ENCODE peak calls at places on chromosomes 6 and 20, in ten cellular contexts. O is GM20000; G is ovary; D is BE2C; H is astrocyte of the spinal cord; M is nephron progenitor cell; R is CD8-positive, alpha-beta T cell; U is foreskin fibroblast; E is mesothelial cell of epicardium; K is psoas muscle. I is an unnamed sample.

GRCh38 chr20:46226602-46227001 is 81.7 kb downstream of the CDH22 start:
- DNase-seq in O (no peak), G (no peak), D (no peak), H (peak; percentile 4), M (no peak), R (no peak), U (peak; percentile 57), E (no peak), K (peak; percentile 26), I (no peak)

GRCh38 chr6:42532038-42532669 is 31.7 kb upstream of the UBR2 start:
- DNase-seq in O (peak; percentile 47), G (no peak), D (peak; percentile 40), H (peak; percentile 66), M (peak; percentile 27), R (peak; percentile 15), U (peak; percentile 75), E (no peak), K (no peak), I (no peak)

GRCh38 chr6:30163090-30163917 is at the start of gene TRIM15:
- DNase-seq in O (no peak), G (no peak), D (no peak), H (no peak), M (no peak), R (peak; percentile 15), U (no peak), E (no peak), K (no peak), I (no peak)

GRCh38 chr20:47576516-47577033 is 74.9 kb downstream of the NCOA3 start:
- DNase-seq in O (peak; percentile 69), G (peak; percentile 61), D (peak; percentile 78), H (peak; percentile 90), M (peak; percentile 53), R (no peak), U (peak; percentile 92), E (peak; percentile 27), K (peak; percentile 70), I (no peak)

GRCh38 chr6:16338577-16339262 is 100.3 kb downstream of the GMPR start:
- DNase-seq in O (no peak), G (peak; percentile 87), D (peak; percentile 76), H (peak; percentile 98), M (peak; percentile 32), R (no peak), U (peak; percentile 100), E (no peak), K (peak; percentile 78), I (no peak)

GRCh38 chr6:27684264-27685211 is 211.6 kb upstream of the ZNF184 start:
- DNase-seq in O (peak; percentile 43), G (peak; percentile 72), D (peak; percentile 80), H (peak; percentile 82), M (peak; percentile 70), R (peak; percentile 51), U (peak; percentile 81), E (no peak), K (no peak), I (peak; percentile 33)

GRCh38 chr6:7587631-7588100 is 2.3 kb upstream of the SNRNP48 start:
- DNase-seq in O (no peak), G (no peak), D (no peak), H (peak; percentile 37), M (no peak), R (no peak), U (peak; percentile 52), E (no peak), K (no peak), I (no peak)

GRCh38 chr6:105459049-105459448 is 56.2 kb upstream of the PREP start:
- DNase-seq in O (peak; percentile 55), G (no peak), D (no peak), H (peak; percentile 26), M (no peak), R (peak; percentile 11), U (peak; percentile 12), E (no peak), K (no peak), I (no peak)

GRCh38 chr20:59606566-59606965 is 2.2 kb downstream of the PHACTR3 start:
- DNase-seq in O (no peak), G (no peak), D (no peak), H (no peak), M (no peak), R (no peak), U (no peak), E (no peak), K (no peak), I (no peak)

GRCh38 chr6:112086744-112087135 is 542 bp downstream of the TUBE1 start:
- DNase-seq in O (peak; percentile 36), G (no peak), D (no peak), H (peak; percentile 72), M (no peak), R (no peak), U (peak; percentile 64), E (no peak), K (no peak), I (no peak)

GRCh38 chr6:112081569-112081968 is 5.7 kb downstream of the TUBE1 start:
- DNase-seq in O (no peak), G (no peak), D (no peak), H (no peak), M (no peak), R (no peak), U (no peak), E (no peak), K (no peak), I (no peak)

GRCh38 chr6:112087916-112088315 is 525 bp downstream of the FAM229B start:
- DNase-seq in O (no peak), G (no peak), D (no peak), H (no peak), M (no peak), R (no peak), U (peak; percentile 25), E (no peak), K (no peak), I (no peak)

GRCh38 chr6:112085666-112086065 is 1.6 kb downstream of the TUBE1 start:
- DNase-seq in O (no peak), G (no peak), D (no peak), H (no peak), M (no peak), R (no peak), U (no peak), E (no peak), K (no peak), I (no peak)

GRCh38 chr6:112087136-112087908 is at the start of the genes FAM229B and TUBE1:
- DNase-seq in O (peak; percentile 84), G (peak; percentile 91), D (peak; percentile 95), H (peak; percentile 98), M (peak; percentile 87), R (peak; percentile 85), U (peak; percentile 99), E (peak; percentile 73), K (peak; percentile 95), I (peak; percentile 82)
- TF ChIP-seq CTCF in O (no peak), G (no peak), D (no peak), H (peak; percentile 13), M (no peak), R (no peak), U (no peak), E (no peak), K (no peak), I (no peak)

GRCh38 chr20:50223321-50223995 is 32.8 kb downstream of the CEBPB start:
- DNase-seq in O (no peak), G (no peak), D (no peak), H (no peak), M (no peak), R (no peak), U (no peak), E (no peak), K (no peak), I (no peak)

GRCh38 chr20:50222568-50223320 is 32.1 kb downstream of the CEBPB start:
- DNase-seq in O (no peak), G (no peak), D (no peak), H (no peak), M (no peak), R (no peak), U (no peak), E (no peak), K (no peak), I (no peak)

GRCh38 chr20:50224052-50224451 is 33.4 kb downstream of the CEBPB start:
- DNase-seq in O (no peak), G (no peak), D (no peak), H (no peak), M (no peak), R (no peak), U (no peak), E (no peak), K (no peak), I (no peak)

GRCh38 chr20:50226093-50226974 is 35.7 kb downstream of the CEBPB start:
- DNase-seq in O (no peak), G (peak; percentile 84), D (no peak), H (no peak), M (no peak), R (no peak), U (peak; percentile 83), E (no peak), K (no peak), I (no peak)

DNA sequence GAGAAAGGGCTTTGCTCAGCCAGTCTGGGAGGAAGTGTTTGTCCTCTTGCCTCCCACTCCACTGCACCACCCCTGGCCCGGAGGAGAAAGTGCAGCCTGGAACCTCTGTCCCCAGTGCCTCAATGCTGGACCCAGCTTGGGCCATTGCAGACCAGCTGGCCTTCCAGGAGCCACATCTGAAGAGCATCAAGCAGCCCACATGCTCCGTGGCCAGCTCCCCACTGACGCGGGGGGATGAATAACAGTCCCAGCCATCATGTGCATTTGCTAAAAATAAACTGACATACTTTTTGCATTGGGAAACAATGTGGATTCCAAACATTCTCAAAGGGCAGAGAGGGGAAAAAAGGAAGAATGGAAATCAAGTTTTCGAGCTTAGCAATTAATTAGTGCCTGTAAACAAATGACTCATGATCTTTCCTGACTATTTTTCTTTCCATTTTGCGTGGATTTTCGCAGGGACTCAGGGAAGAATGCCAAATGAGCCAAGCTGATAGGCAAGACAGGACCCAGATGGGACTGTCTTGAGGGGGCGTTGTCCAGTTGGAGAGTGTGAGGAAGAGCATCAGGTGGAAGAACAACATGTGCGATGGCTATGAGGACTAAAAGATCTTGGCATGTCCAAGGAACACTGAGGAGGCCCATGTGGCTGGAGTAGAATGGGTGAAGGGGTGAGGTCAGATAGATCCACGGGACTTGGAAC is 34.1 kb downstream of the CEBPB start:
- DNase-seq in O (no peak), G (peak; percentile 86), D (no peak), H (peak; percentile 77), M (no peak), R (no peak), U (peak; percentile 96), E (no peak), K (peak; percentile 90), I (no peak)
- TF ChIP-seq CTCF in O (no peak), G (no peak), D (peak; percentile 12), H (peak; percentile 29), M (no peak), R (no peak), U (peak; percentile 38), E (no peak), K (peak; percentile 14), I (no peak)

DNA sequence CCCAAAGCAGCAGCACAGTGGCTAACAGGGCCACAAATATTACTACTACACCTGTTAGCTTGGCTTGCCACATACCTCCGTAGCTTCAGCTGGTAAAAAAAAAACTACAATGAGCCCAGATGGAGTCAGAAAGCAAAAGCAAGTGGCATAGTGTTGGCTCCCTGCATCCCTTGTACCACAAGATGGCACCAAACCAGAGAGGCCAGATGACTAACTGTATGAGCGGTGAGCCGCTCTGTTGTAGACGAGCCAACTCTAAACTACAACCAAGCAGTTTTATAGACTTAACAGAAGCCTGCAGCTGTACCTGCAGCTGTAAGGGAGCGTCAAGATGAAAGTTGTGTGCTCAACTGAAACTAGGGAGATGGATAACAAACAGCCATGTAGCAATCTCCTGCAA is 84.5 kb upstream of the MCHR2 start:
- DNase-seq in O (no peak), G (no peak), D (peak; percentile 29), H (peak; percentile 54), M (peak; percentile 12), R (no peak), U (peak; percentile 58), E (no peak), K (no peak), I (no peak)
- TF ChIP-seq CTCF in O (no peak), G (no peak), D (peak; percentile 63), H (peak; percentile 56), M (no peak), R (no peak), U (peak; percentile 48), E (no peak), K (peak; percentile 37), I (no peak)

GRCh38 chr6:45916692-45917091 is 99.0 kb downstream of the CLIC5 start:
- DNase-seq in O (no peak), G (no peak), D (no peak), H (no peak), M (no peak), R (no peak), U (no peak), E (no peak), K (no peak), I (no peak)
- TF ChIP-seq CTCF in O (no peak), G (no peak), D (no peak), H (no peak), M (no peak), R (no peak), U (no peak), E (no peak), K (no peak), I (no peak)